ENCODE peak calls at places on chromosomes 7 and 10, in five cellular contexts. H, P, V, E and C are unnamed samples.

GRCh38 chr10:51879238-51879637 is 179.8 kb upstream of the CSTF2T start:
- DNase-seq in H (peak; percentile 93), P (peak; percentile 97), V (no peak), E (no peak), C (no peak)

GRCh38 chr7:87416682-87417587 is 58.5 kb downstream of the ABCB4 start:
- DNase-seq in H (no peak), P (peak; percentile 77), V (no peak), E (no peak), C (peak; percentile 70)

GRCh38 chr7:78074713-78075112 is 276.1 kb downstream of the PHTF2 start:
- DNase-seq in H (no peak), P (no peak), V (no peak), E (no peak), C (no peak)

GRCh38 chr10:123965973-123966895 is 74.6 kb upstream of the CPXM2 start:
- DNase-seq in H (peak; percentile 34), P (no peak), V (no peak), E (no peak), C (no peak)

GRCh38 chr10:77398558-77398957 is 239.1 kb downstream of the KCNMA1 start:
- DNase-seq in H (no peak), P (peak; percentile 50), V (no peak), E (no peak), C (no peak)

GRCh38 chr10:71371750-71372166 is 25.0 kb upstream of the CDH23 start:
- DNase-seq in H (no peak), P (no peak), V (no peak), E (no peak), C (no peak)

GRCh38 chr7:128742206-128742605 is 3.0 kb downstream of the CALU start:
- DNase-seq in H (peak; percentile 70), P (peak; percentile 66), V (no peak), E (no peak), C (no peak)

GRCh38 chr10:112126901-112127300 is 56.7 kb downstream of the GPAM start:
- DNase-seq in H (no peak), P (no peak), V (no peak), E (no peak), C (no peak)

GRCh38 chr7:140446467-140446866 is 32.8 kb downstream of the MKRN1 start:
- DNase-seq in H (no peak), P (no peak), V (no peak), E (no peak), C (no peak)
- TF ChIP-seq CTCF in H (no peak), P (no peak), V (no peak), E (no peak), C (no peak)

GRCh38 chr7:143320620-143321019 is 4.7 kb downstream of the CLCN1 start:
- DNase-seq in H (no peak), P (no peak), V (no peak), E (no peak), C (no peak)

GRCh38 chr7:143322646-143323343 is 6.9 kb downstream of the CLCN1 start:
- DNase-seq in H (no peak), P (no peak), V (peak; percentile 52), E (no peak), C (no peak)

GRCh38 chr7:143321242-143321641 is 5.3 kb downstream of the CLCN1 start:
- DNase-seq in H (no peak), P (no peak), V (no peak), E (no peak), C (no peak)

GRCh38 chr7:143323650-143324049 is 7.7 kb downstream of the CLCN1 start:
- DNase-seq in H (no peak), P (no peak), V (no peak), E (no peak), C (no peak)

DNA sequence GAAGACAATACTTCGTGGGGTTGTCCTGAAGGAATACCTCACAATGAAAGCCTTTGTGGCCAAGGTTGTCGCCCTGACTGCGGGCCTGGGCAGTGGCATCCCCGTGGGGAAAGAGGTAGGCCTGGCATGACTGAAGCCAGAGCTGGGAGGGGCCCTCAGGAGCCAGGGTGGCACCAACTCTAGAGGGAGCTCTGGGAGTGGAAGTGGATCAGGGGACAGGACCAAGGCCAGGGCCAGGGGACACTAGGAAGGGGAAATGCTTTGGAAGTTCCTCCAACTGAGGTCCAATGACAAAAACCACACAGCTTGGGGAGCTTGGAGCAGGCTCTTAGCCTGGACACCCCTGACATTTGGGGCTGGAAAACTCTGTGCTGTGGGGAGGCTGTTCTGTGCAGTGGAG is 5.8 kb downstream of the CLCN1 start:
- DNase-seq in H (no peak), P (no peak), V (no peak), E (no peak), C (no peak)
- TF ChIP-seq CTCF in H (no peak), P (peak; percentile 8), V (peak; percentile 20), E (peak; percentile 31), C (no peak)

GRCh38 chr10:81873932-81874816 is 820 bp upstream of the NRG3 start:
- DNase-seq in H (no peak), P (peak; percentile 23), V (peak; percentile 29), E (no peak), C (peak; percentile 75)

GRCh38 chr10:81872206-81872605 is 2.8 kb upstream of the NRG3 start:
- DNase-seq in H (no peak), P (no peak), V (no peak), E (no peak), C (no peak)

GRCh38 chr10:81874878-81875679 is at the start of gene NRG3:
- DNase-seq in H (no peak), P (no peak), V (no peak), E (no peak), C (peak; percentile 49)

GRCh38 chr10:81871558-81871957 is 3.4 kb upstream of the NRG3 start:
- DNase-seq in H (no peak), P (no peak), V (no peak), E (no peak), C (no peak)

GRCh38 chr10:81873231-81873931 is 1.6 kb upstream of the NRG3 start:
- DNase-seq in H (no peak), P (no peak), V (no peak), E (no peak), C (no peak)
- TF ChIP-seq CTCF in H (no peak), P (no peak), V (no peak), E (no peak), C (no peak)

DNA sequence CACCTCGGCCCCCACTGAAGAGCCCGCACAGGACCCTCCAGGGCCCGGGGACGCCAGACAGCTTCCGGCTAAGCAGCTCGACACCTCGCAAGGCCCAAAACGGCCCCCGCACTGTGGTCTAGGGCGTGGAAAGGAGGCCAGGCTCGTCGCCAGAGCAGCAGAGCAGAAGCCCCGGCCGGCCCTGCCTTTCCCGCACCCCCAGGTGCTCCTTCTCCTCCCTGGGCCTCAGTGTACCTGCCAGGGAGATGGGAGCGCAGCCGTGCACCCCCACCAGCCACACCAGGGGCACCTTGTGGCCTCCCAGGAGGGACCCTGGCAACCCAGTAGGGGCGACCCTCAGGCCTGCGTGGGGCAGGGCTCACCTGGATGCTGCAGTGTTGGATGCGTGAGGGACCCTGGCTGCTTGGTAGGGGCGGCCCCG is 9.6 kb downstream of the PDGFA start:
- DNase-seq in H (no peak), P (no peak), V (peak; percentile 11), E (no peak), C (no peak)
- TF ChIP-seq CTCF in H (no peak), P (no peak), V (no peak), E (no peak), C (no peak)

GRCh38 chr10:102615361-102615760 is 28.9 kb upstream of the TRIM8 start:
- DNase-seq in H (no peak), P (no peak), V (peak; percentile 16), E (no peak), C (peak; percentile 57)
- TF ChIP-seq CTCF in H (peak; percentile 34), P (peak; percentile 49), V (peak; percentile 28), E (peak; percentile 40), C (peak; percentile 36)

GRCh38 chr7:152859781-152860191 is 100.2 kb downstream of the ACTR3B start:
- DNase-seq in H (no peak), P (no peak), V (no peak), E (no peak), C (peak; percentile 33)
- TF ChIP-seq CTCF in H (peak; percentile 22), P (peak; percentile 19), V (peak; percentile 24), E (peak; percentile 17), C (peak; percentile 60)

GRCh38 chr7:146172112-146172511 is 55.5 kb downstream of the CNTNAP2 start:
- DNase-seq in H (no peak), P (no peak), V (no peak), E (no peak), C (no peak)
- TF ChIP-seq CTCF in H (peak; percentile 7), P (no peak), V (no peak), E (no peak), C (no peak)

GRCh38 chr10:116691079-116691398 is 51.3 kb downstream of the HSPA12A start:
- DNase-seq in H (no peak), P (no peak), V (no peak), E (no peak), C (no peak)

GRCh38 chr10:116689744-116690143 is 52.6 kb downstream of the HSPA12A start:
- DNase-seq in H (no peak), P (no peak), V (no peak), E (no peak), C (no peak)

GRCh38 chr10:116691544-116692126 is 50.7 kb downstream of the HSPA12A start:
- DNase-seq in H (no peak), P (no peak), V (peak; percentile 45), E (no peak), C (no peak)

GRCh38 chr10:116689096-116689495 is 53.3 kb downstream of the HSPA12A start:
- DNase-seq in H (no peak), P (no peak), V (no peak), E (no peak), C (no peak)

DNA sequence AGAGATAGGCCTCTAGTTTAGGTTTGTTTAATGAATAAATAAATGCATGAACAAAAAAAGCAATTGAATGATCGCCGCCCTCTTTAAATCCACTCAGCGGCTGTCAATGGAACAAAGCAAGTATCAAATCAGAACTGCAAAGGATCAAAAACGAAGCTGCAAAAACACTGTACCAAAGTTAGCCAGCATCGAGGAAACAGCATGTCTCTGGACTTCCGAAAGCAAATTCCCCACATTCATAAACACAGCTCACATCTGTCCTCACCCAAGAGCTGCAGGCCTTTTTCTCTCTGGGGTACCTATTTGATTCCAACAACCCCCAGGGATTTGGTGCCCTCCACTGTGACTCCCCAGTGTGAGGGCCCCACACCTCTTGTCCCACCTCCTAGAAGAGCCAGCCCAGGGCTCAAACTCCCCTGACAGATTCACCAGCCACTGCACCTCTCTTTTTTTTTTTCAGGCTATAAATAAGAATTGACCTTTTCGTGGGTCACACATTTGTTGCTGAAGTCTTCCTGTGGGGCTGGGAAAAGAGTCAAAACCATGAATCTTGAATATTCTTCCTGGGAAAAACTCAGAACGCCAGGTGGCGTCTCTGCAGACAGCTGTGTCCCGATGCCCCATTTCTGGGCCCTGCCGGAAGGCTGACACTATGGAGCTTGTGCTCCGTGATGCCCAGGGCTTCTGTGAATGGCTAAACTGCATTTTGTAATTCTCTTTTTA is 51.8 kb downstream of the HSPA12A start:
- DNase-seq in H (no peak), P (peak; percentile 22), V (no peak), E (no peak), C (peak; percentile 34)
- TF ChIP-seq CTCF in H (no peak), P (peak; percentile 42), V (peak; percentile 58), E (no peak), C (no peak)

GRCh38 chr7:55365680-55366460 is 733 bp downstream of the LANCL2 start:
- DNase-seq in H (peak; percentile 94), P (peak; percentile 99), V (peak; percentile 96), E (peak; percentile 92), C (peak; percentile 94)

GRCh38 chr7:55363386-55364170 is 1.6 kb upstream of the LANCL2 start:
- DNase-seq in H (no peak), P (no peak), V (no peak), E (no peak), C (no peak)

GRCh38 chr7:55366461-55367138 is 1.5 kb downstream of the LANCL2 start:
- DNase-seq in H (no peak), P (peak; percentile 13), V (no peak), E (no peak), C (peak; percentile 22)

GRCh38 chr7:55367283-55367840 is 2.2 kb downstream of the LANCL2 start:
- DNase-seq in H (no peak), P (no peak), V (no peak), E (no peak), C (no peak)

GRCh38 chr7:55365103-55365679 is at the start of gene LANCL2:
- DNase-seq in H (no peak), P (peak; percentile 55), V (no peak), E (no peak), C (no peak)
- TF ChIP-seq CTCF in H (no peak), P (no peak), V (no peak), E (no peak), C (no peak)